ENCODE peak calls at places on chromosomes 13 and 19, in ten cellular contexts. Q is H9; T is right lobe of liver; O is neural crest cell; C is right atrium auricular region; J is activated CD8-positive, alpha-beta T cell treated with anti-CD3 and anti-CD28 coated beads for 36 hours; M is foreskin fibroblast; N is fibroblast of mammary gland; L is nephron progenitor cell; X is adrenal gland. K is an unnamed sample.
A peak's percentile ranks its signal among the peaks of the same experiment; 100 is the strongest.

GRCh38 chr13:113864303-113864890 is 521 bp upstream of the GAS6 start:
- DNase-seq in Q (no peak), T (no peak), O (no peak), C (no peak), J (no peak), M (no peak), N (no peak), L (no peak), X (peak; percentile 48), K (no peak)

GRCh38 chr13:93422980-93423554 is 196.5 kb downstream of the GPC6 start:
- DNase-seq in Q (no peak), T (no peak), O (no peak), C (no peak), J (no peak), M (no peak), N (no peak), L (no peak), X (no peak), K (no peak)

GRCh38 chr19:8459520-8460260 is 14.9 kb downstream of the HNRNPM start:
- DNase-seq in Q (no peak), T (no peak), O (no peak), C (no peak), J (no peak), M (peak; percentile 70), N (peak; percentile 87), L (no peak), X (no peak), K (no peak)

GRCh38 chr19:56314018-56314583 is 538 bp downstream of the ZSCAN5A start:
- DNase-seq in Q (no peak), T (no peak), O (no peak), C (no peak), J (no peak), M (peak; percentile 16), N (no peak), L (no peak), X (no peak), K (peak; percentile 4)

GRCh38 chr19:2003901-2004300 is 11.6 kb downstream of the BTBD2 start:
- DNase-seq in Q (no peak), T (no peak), O (no peak), C (no peak), J (no peak), M (no peak), N (no peak), L (no peak), X (no peak), K (no peak)

GRCh38 chr13:44212633-44213387 is 160.8 kb upstream of the SERP2 start:
- DNase-seq in Q (no peak), T (no peak), O (no peak), C (peak; percentile 61), J (no peak), M (no peak), N (peak; percentile 26), L (no peak), X (no peak), K (no peak)

GRCh38 chr13:94119360-94119936 is 360.0 kb downstream of the DCT start:
- DNase-seq in Q (no peak), T (peak; percentile 93), O (no peak), C (no peak), J (no peak), M (no peak), N (no peak), L (no peak), X (no peak), K (no peak)

GRCh38 chr19:18967358-18968146 is 26.5 kb upstream of the HOMER3 start:
- DNase-seq in Q (no peak), T (peak; percentile 77), O (no peak), C (peak; percentile 80), J (no peak), M (peak; percentile 7), N (peak; percentile 61), L (peak; percentile 12), X (peak; percentile 89), K (no peak)

GRCh38 chr13:94896238-94896637 is 183.9 kb upstream of the SOX21 start:
- DNase-seq in Q (no peak), T (no peak), O (no peak), C (no peak), J (no peak), M (no peak), N (no peak), L (no peak), X (no peak), K (no peak)

GRCh38 chr13:42041684-42042035 is 6.8 kb upstream of the DGKH start:
- DNase-seq in Q (peak; percentile 71), T (peak; percentile 70), O (peak; percentile 43), C (peak; percentile 73), J (peak; percentile 14), M (peak; percentile 68), N (peak; percentile 68), L (peak; percentile 50), X (peak; percentile 85), K (peak; percentile 55)

GRCh38 chr19:41521860-41522555 is 54.0 kb upstream of the CEACAM21 start:
- DNase-seq in Q (no peak), T (peak; percentile 60), O (no peak), C (no peak), J (peak; percentile 59), M (no peak), N (no peak), L (no peak), X (no peak), K (peak; percentile 21)

GRCh38 chr13:79246575-79246949 is 159.5 kb downstream of the RBM26 start:
- DNase-seq in Q (no peak), T (no peak), O (no peak), C (no peak), J (no peak), M (no peak), N (no peak), L (no peak), X (no peak), K (no peak)
- TF ChIP-seq CTCF in Q (no peak), T (peak; percentile 18), O (no peak), C (no peak), J (peak; percentile 26), M (no peak), N (no peak), L (no peak), X (no peak), K (no peak)

GRCh38 chr19:35613574-35613973 is 1.0 kb downstream of the HAUS5 start:
- DNase-seq in Q (no peak), T (no peak), O (no peak), C (no peak), J (no peak), M (no peak), N (no peak), L (no peak), X (no peak), K (no peak)

GRCh38 chr19:35615036-35615435 is 2.5 kb downstream of the HAUS5 start:
- DNase-seq in Q (no peak), T (no peak), O (no peak), C (no peak), J (no peak), M (no peak), N (no peak), L (no peak), X (no peak), K (no peak)

GRCh38 chr19:35609881-35610353 is 2.6 kb upstream of the HAUS5 start:
- DNase-seq in Q (no peak), T (no peak), O (no peak), C (no peak), J (peak; percentile 42), M (no peak), N (no peak), L (no peak), X (no peak), K (no peak)

GRCh38 chr19:35612224-35612558 is 344 bp upstream of the HAUS5 start:
- DNase-seq in Q (no peak), T (no peak), O (no peak), C (no peak), J (no peak), M (no peak), N (no peak), L (no peak), X (no peak), K (no peak)

GRCh38 chr19:35612559-35613321 is at the start of gene HAUS5:
- DNase-seq in Q (peak; percentile 95), T (peak; percentile 93), O (peak; percentile 93), C (peak; percentile 97), J (peak; percentile 98), M (peak; percentile 90), N (peak; percentile 87), L (peak; percentile 97), X (peak; percentile 98), K (peak; percentile 98)
- TF ChIP-seq CTCF in Q (no peak), T (no peak), O (no peak), C (no peak), J (no peak), M (no peak), N (no peak), L (no peak), X (peak; percentile 31), K (no peak)

DNA sequence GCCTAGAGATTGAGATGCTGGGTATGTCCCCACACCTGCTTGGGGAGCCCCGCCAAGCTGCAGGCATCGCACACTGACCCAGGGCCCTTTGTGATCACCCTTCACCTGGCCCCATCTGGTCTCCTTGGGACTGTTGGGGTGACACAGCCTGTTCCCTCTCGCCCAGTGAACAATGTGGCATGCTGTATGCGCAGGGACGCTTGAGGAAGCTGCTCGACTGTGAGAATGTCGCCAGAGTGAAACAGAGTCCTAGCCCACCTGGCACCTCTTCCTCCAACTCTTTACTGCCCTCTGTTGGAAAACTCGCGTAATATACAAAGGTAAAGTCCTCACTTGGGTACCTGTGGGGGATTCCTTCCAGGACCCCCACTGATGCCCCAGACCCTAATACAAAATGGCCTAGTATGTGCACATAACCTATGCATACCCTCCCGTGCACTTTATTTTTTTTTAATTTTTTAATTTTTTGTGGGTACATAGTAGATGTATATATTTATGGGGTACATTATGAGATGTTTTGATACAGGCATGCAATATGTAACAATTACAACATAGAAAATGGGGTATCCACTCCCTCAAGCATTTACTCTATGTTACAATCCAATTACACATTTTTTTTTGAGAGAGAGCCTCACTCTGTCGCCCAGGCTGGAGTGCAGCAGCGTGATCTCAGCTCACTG is 9.0 kb downstream of the BLOC1S3 start:
- DNase-seq in Q (peak; percentile 63), T (no peak), O (no peak), C (no peak), J (peak; percentile 36), M (no peak), N (no peak), L (peak; percentile 35), X (no peak), K (peak; percentile 27)
- TF ChIP-seq CTCF in Q (peak; percentile 84), T (peak; percentile 59), O (peak; percentile 71), C (peak; percentile 39), J (peak; percentile 82), M (peak; percentile 31), N (peak; percentile 50), L (peak; percentile 72), X (peak; percentile 38), K (peak; percentile 81)

DNA sequence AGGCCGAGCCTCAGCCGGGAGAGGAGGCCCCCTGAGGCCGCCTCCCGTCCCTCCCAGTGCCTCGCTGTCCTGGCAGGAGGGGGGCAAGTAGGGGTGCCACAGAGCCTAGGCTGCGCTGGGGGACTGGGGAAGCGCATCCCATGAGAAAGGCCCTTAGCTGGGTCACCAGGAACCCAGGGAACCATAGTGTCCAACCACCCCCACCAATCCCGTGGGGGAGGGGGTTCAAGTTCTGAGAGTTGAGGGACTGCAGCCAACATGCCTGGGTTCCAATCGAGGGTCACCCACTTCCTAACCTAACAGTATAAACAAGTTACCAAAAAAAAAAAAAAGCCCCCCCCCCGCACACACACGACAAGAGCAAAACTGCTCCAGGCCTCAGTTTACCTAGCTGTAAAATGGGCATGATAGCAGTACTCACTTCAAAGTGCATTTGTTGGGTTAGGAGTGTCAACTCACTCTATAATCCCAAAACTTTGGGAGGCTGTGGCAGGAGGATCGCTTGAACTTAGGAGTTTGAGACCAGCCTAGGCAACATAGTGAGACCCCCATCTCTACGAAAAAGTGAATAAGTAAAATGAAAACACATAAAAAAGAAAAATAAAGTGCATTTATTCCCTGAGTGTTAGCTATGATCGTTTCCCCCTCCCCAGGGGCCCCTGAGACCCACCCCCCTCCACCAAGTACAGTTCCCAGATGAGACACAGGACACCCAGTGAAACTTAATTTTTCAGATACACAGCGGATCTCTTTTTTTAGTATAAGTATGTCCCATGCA is 28.8 kb upstream of the NANOS3 start:
- DNase-seq in Q (no peak), T (no peak), O (no peak), C (no peak), J (no peak), M (no peak), N (no peak), L (no peak), X (no peak), K (no peak)
- TF ChIP-seq CTCF in Q (no peak), T (no peak), O (peak; percentile 3), C (no peak), J (no peak), M (no peak), N (no peak), L (no peak), X (no peak), K (no peak)

K was measured in Calu3.